ENCODE peak calls at places on chromosomes 1 and 21, in ten cellular contexts. K is stimulated activated CD8-positive, alpha-beta memory T cell treated with anti-CD3 and anti-CD28 coated beads, Interleukin-2, amount 100 ng/mL, for 48 hours; T is activated T-cell treated with anti-CD3 and anti-CD28 coated beads, Interleukin-2, amount 50 U/mL, for 4 hours; Z is AG08395; I is CD4-positive, CD25-positive, alpha-beta regulatory T cell; S is AG04449; H is endothelial cell; W is ELR; J is NCI-H187; X is gastrocnemius medialis. A is an unnamed sample.
A peak's percentile ranks its signal among the peaks of the same experiment; 100 is the strongest.

GRCh38 chr1:210294991-210295773 is 33.5 kb upstream of the HHAT start:
- DNase-seq in S (no peak), I (no peak), T (no peak), J (peak; percentile 55), K (no peak), W (peak; percentile 23), X (no peak), H (peak; percentile 47), Z (peak; percentile 72), A (no peak)

GRCh38 chr1:203464226-203464625 is 11.4 kb upstream of the PRELP start:
- DNase-seq in J (peak; percentile 43), T (no peak), W (no peak), K (no peak), S (no peak), Z (no peak), H (no peak), X (no peak), I (no peak), A (no peak)

GRCh38 chr1:218371927-218372672 is 27.0 kb downstream of the TGFB2 start:
- DNase-seq in W (no peak), H (no peak), K (no peak), I (no peak), Z (peak; percentile 48), J (no peak), S (no peak), T (no peak), X (no peak), A (no peak)

GRCh38 chr1:234649432-234650081 is 39.6 kb upstream of the IRF2BP2 start:
- DNase-seq in H (no peak), Z (no peak), S (no peak), X (no peak), I (no peak), K (no peak), J (no peak), T (no peak), W (peak; percentile 39), A (no peak)

GRCh38 chr1:30409476-30410152 is 313.8 kb downstream of the MATN1 start:
- DNase-seq in X (no peak), I (no peak), H (peak; percentile 1), T (no peak), Z (peak; percentile 19), K (no peak), J (no peak), S (no peak), W (peak; percentile 2), A (no peak)

GRCh38 chr1:229344139-229344538 is 1.3 kb upstream of the CCSAP start:
- DNase-seq in K (no peak), S (no peak), Z (no peak), I (no peak), J (no peak), W (no peak), X (no peak), H (no peak), T (no peak), A (peak; percentile 10)

GRCh38 chr1:76666499-76666898 is 200.8 kb upstream of the ST6GALNAC5 start:
- DNase-seq in Z (no peak), K (no peak), I (no peak), W (no peak), X (no peak), H (no peak), T (no peak), J (no peak), S (no peak), A (no peak)

GRCh38 chr1:152442765-152443164 is 28.7 kb upstream of the CRNN start:
- DNase-seq in T (no peak), X (no peak), J (no peak), W (peak; percentile 35), I (no peak), H (no peak), Z (peak; percentile 30), K (no peak), S (no peak), A (no peak)

GRCh38 chr1:2413495-2414296 is 1.3 kb upstream of the PEX10 start:
- DNase-seq in H (no peak), W (no peak), X (no peak), S (no peak), K (no peak), I (no peak), J (no peak), Z (no peak), T (no peak), A (peak; percentile 22)

GRCh38 chr1:199551967-199552565 is 475.4 kb upstream of the NR5A2 start:
- DNase-seq in I (no peak), S (peak; percentile 9), H (peak; percentile 60), T (no peak), X (no peak), W (peak; percentile 78), Z (peak; percentile 47), K (peak; percentile 7), J (no peak), A (peak; percentile 5)

GRCh38 chr1:3822421-3822820 is 26.1 kb upstream of the LRRC47 start:
- DNase-seq in K (no peak), Z (no peak), S (no peak), I (no peak), T (no peak), X (no peak), H (no peak), W (no peak), J (no peak), A (no peak)

GRCh38 chr21:24204641-24205040 is 1402.6 kb downstream of the MRPL39 start:
- DNase-seq in W (no peak), S (no peak), K (no peak), H (no peak), Z (no peak), X (no peak), T (no peak), J (no peak), I (no peak), A (no peak)

GRCh38 chr1:229640455-229640854 is 14.4 kb downstream of the URB2 start:
- DNase-seq in H (no peak), K (no peak), X (no peak), S (no peak), W (no peak), J (no peak), T (no peak), I (no peak), Z (no peak), A (no peak)

GRCh38 chr1:94935476-94935875 is 8.6 kb upstream of the CNN3 start:
- DNase-seq in Z (no peak), H (no peak), I (no peak), K (no peak), S (no peak), X (no peak), J (no peak), T (no peak), W (no peak), A (no peak)

GRCh38 chr21:44767834-44768831 is 33.5 kb downstream of the UBE2G2 start:
- DNase-seq in X (no peak), T (no peak), H (no peak), J (peak; percentile 76), I (no peak), S (no peak), W (no peak), Z (no peak), K (no peak), A (no peak)

GRCh38 chr21:17343055-17343454 is 169.8 kb upstream of the CXADR start:
- DNase-seq in T (no peak), X (no peak), I (no peak), W (peak; percentile 28), H (peak; percentile 16), K (no peak), J (no peak), S (no peak), Z (no peak), A (no peak)

GRCh38 chr1:147849097-147849873 is 53.3 kb upstream of the GJA8 start:
- DNase-seq in T (no peak), S (no peak), Z (no peak), I (no peak), K (no peak), H (no peak), J (peak; percentile 20), W (peak; percentile 60), X (no peak), A (no peak)

GRCh38 chr21:32322676-32323075 is 24.0 kb downstream of the MRAP start:
- DNase-seq in W (no peak), Z (no peak), X (no peak), H (no peak), S (no peak), T (no peak), J (no peak), K (no peak), I (no peak), A (no peak)

GRCh38 chr1:173360478-173361063 is 116.6 kb upstream of the PRDX6 start:
- DNase-seq in I (no peak), J (no peak), S (no peak), X (no peak), Z (no peak), H (no peak), T (no peak), W (no peak), K (no peak), A (no peak)

GRCh38 chr1:17075470-17076255 is 21.8 kb upstream of the SDHB start:
- DNase-seq in S (no peak), K (no peak), W (peak; percentile 45), Z (peak; percentile 30), X (no peak), J (no peak), T (no peak), H (peak; percentile 46), I (no peak), A (no peak)

GRCh38 chr21:45632897-45633260 is 10.6 kb upstream of the PCBP3 start:
- DNase-seq in H (no peak), I (no peak), X (no peak), K (no peak), T (no peak), W (no peak), Z (no peak), S (no peak), J (no peak), A (no peak)

GRCh38 chr1:100304921-100305320 is 38.9 kb downstream of the RTCA start:
- DNase-seq in S (no peak), H (no peak), K (no peak), Z (no peak), I (no peak), X (no peak), J (no peak), T (no peak), W (no peak), A (no peak)

GRCh38 chr21:17925900-17926299 is 106.7 kb upstream of the C21orf91 start:
- DNase-seq in H (peak; percentile 19), K (no peak), J (peak; percentile 7), Z (no peak), T (no peak), W (peak; percentile 30), I (no peak), X (no peak), S (no peak), A (no peak)

GRCh38 chr1:112713466-112714312 is 1.4 kb downstream of the PPM1J start:
- DNase-seq in J (no peak), X (no peak), Z (no peak), S (no peak), K (no peak), W (no peak), H (no peak), I (no peak), T (no peak), A (no peak)

GRCh38 chr1:203121186-203122015 is 6.1 kb upstream of the ADORA1 start:
- DNase-seq in Z (no peak), K (no peak), J (no peak), S (no peak), H (no peak), I (no peak), X (no peak), T (no peak), W (no peak), A (no peak)